ENCODE peak calls at places on chromosome 1, in five cellular contexts. Y is bronchial epithelial cell; F is activated CD4-positive, CD25-positive, alpha-beta regulatory T cell treated with anti-CD3 and anti-CD28 coated beads, Interleukin-2, amount 50 U/mL, for 16 hours; D is SW480; P is stimulated activated CD8-positive, alpha-beta memory T cell treated with anti-CD3 and anti-CD28 coated beads, Interleukin-15, amount 100 ng/mL, for 4 hours. S is an unnamed sample.

GRCh38 chr1:19315378-19316206 is 3.5 kb downstream of the SLC66A1 start:
- DNase-seq in F (no peak), P (no peak), Y (peak), D (peak), S (no peak)

GRCh38 chr1:207672525-207673130 is 27.7 kb downstream of the CR1L start:
- DNase-seq in D (peak), P (no peak), Y (peak), F (no peak), S (peak)

GRCh38 chr1:66359815-66360214 is 174.1 kb upstream of the SGIP1 start:
- DNase-seq in P (no peak), F (no peak), D (no peak), Y (no peak), S (no peak)

GRCh38 chr1:119276558-119276957 is 92.0 kb upstream of the HAO2 start:
- DNase-seq in Y (peak), D (peak), P (no peak), F (no peak), S (no peak)

GRCh38 chr1:247386695-247387094 is 29.3 kb upstream of the NLRP3 start:
- DNase-seq in P (no peak), Y (peak), F (no peak), D (no peak), S (no peak)

GRCh38 chr1:204196068-204196795 is at the start of gene KISS1:
- DNase-seq in D (no peak), F (no peak), Y (no peak), P (no peak), S (no peak)

GRCh38 chr1:1306070-1306660 is 1.6 kb downstream of the ACAP3 start:
- DNase-seq in D (peak), F (no peak), Y (no peak), P (no peak), S (no peak)

GRCh38 chr1:224432672-224433040 is 1.9 kb downstream of the WDR26 start:
- DNase-seq in F (no peak), D (no peak), P (no peak), Y (peak), S (no peak)

GRCh38 chr1:200184196-200184595 is 156.7 kb downstream of the NR5A2 start:
- DNase-seq in P (no peak), D (no peak), F (no peak), Y (peak), S (peak)

GRCh38 chr1:9730096-9730901 is 78.8 kb downstream of the PIK3CD start:
- DNase-seq in D (no peak), F (no peak), P (no peak), Y (no peak), S (no peak)

GRCh38 chr1:116289219-116289618 is 83.8 kb upstream of the ATP1A1 start:
- DNase-seq in P (no peak), F (no peak), D (no peak), Y (peak), S (no peak)

GRCh38 chr1:2126331-2127180 is 68.0 kb downstream of the FAAP20 start:
- DNase-seq in Y (no peak), F (no peak), D (no peak), P (no peak), S (no peak)

GRCh38 chr1:15734901-15735300 is 1.2 kb upstream of the SLC25A34 start:
- DNase-seq in P (no peak), Y (no peak), D (no peak), F (no peak), S (no peak)

GRCh38 chr1:14696766-14697165 is 98.3 kb downstream of the KAZN start:
- DNase-seq in D (no peak), Y (no peak), P (no peak), F (no peak), S (no peak)

GRCh38 chr1:226073184-226073950 is 10.9 kb downstream of the H3-3A start:
- DNase-seq in Y (no peak), P (no peak), D (no peak), F (no peak), S (no peak)

S was measured in epithelial cell of prostate.